ENCODE peak calls at places on chromosomes 1 and 21, in five cellular contexts. M is T-cell, O is HTR-8/SVneo, Y is progenitor cell of endocrine pancreas, D is islet precursor cell. V is an unnamed sample.
A peak's percentile ranks its signal among the peaks of the same experiment; 100 is the strongest.

GRCh38 chr1:220335668-220336067 is 63.4 kb upstream of the RAB3GAP2 start:
- DNase-seq in Y (no peak), D (peak; percentile 71), M (no peak), O (no peak), V (no peak)

GRCh38 chr21:36542312-36543101 is 62.6 kb upstream of the CLDN14 start:
- DNase-seq in O (no peak), D (no peak), Y (no peak), M (no peak), V (no peak)

GRCh38 chr1:26696645-26697440 is 1.0 kb downstream of the ARID1A start:
- DNase-seq in D (peak; percentile 55), O (no peak), Y (no peak), M (peak; percentile 65), V (peak; percentile 67)

GRCh38 chr1:22114083-22115012 is 28.5 kb downstream of the WNT4 start:
- DNase-seq in D (no peak), O (no peak), M (no peak), Y (no peak), V (no peak)

GRCh38 chr1:31750858-31751638 is 13.1 kb downstream of the ADGRB2 start:
- DNase-seq in Y (no peak), O (no peak), D (no peak), M (peak; percentile 21), V (no peak)

GRCh38 chr1:228939001-228939691 is 203.9 kb downstream of the RHOU start:
- DNase-seq in D (no peak), O (no peak), M (no peak), Y (no peak), V (no peak)

GRCh38 chr1:162213281-162213909 is 143.9 kb downstream of the NOS1AP start:
- DNase-seq in D (no peak), Y (no peak), M (no peak), O (no peak), V (no peak)

GRCh38 chr1:41009466-41009865 is 12.1 kb downstream of the SLFNL1 start:
- DNase-seq in O (no peak), D (no peak), Y (no peak), M (no peak), V (no peak)

GRCh38 chr1:36824390-36824861 is 209.9 kb downstream of the GRIK3 start:
- DNase-seq in O (no peak), D (peak; percentile 76), Y (no peak), M (no peak), V (no peak)

GRCh38 chr1:234899041-234899787 is 229.4 kb downstream of the TOMM20 start:
- DNase-seq in Y (no peak), O (no peak), M (no peak), D (peak; percentile 83), V (no peak)

GRCh38 chr1:84272401-84272800 is 29.1 kb upstream of the SAMD13 start:
- DNase-seq in M (no peak), D (no peak), Y (no peak), O (no peak), V (no peak)

GRCh38 chr21:36684957-36685714 is 13.8 kb upstream of the SIM2 start:
- DNase-seq in O (no peak), M (no peak), D (no peak), Y (no peak), V (no peak)

GRCh38 chr1:246284021-246284420 is 223.1 kb downstream of the SMYD3 start:
- DNase-seq in Y (no peak), M (no peak), O (no peak), D (no peak), V (no peak)